ENCODE peak calls at places on chromosomes 5 and 9, in eight cellular contexts. M is tibial nerve, D is heart left ventricle, H is AG04449, K is PC-3, E is mammary epithelial cell, U is heart right ventricle, T is right atrium auricular region. P is an unnamed sample.

GRCh38 chr5:123089572-123089970 is 530 bp downstream of the PRDM6 start:
- DNase-seq in E (peak), M (no peak), D (peak), K (no peak), U (no peak), T (no peak), H (no peak), P (peak)

GRCh38 chr9:121700165-121700830 is 48.9 kb downstream of the DAB2IP start:
- DNase-seq in U (peak), H (no peak), M (peak), K (peak), T (no peak), D (peak), E (peak), P (peak)

GRCh38 chr9:72509053-72509452 is 12.4 kb upstream of the TMC1 start:
- DNase-seq in D (no peak), E (peak), H (no peak), U (no peak), T (no peak), M (no peak), K (peak), P (peak)

GRCh38 chr5:17426104-17426739 is 71.8 kb upstream of the TAF11L2 start:
- DNase-seq in E (no peak), U (no peak), H (no peak), T (no peak), D (no peak), K (no peak), M (no peak), P (no peak)

GRCh38 chr5:106454651-106455415 is 1215.9 kb downstream of the EFNA5 start:
- DNase-seq in K (peak), M (no peak), T (no peak), E (peak), U (no peak), H (no peak), D (no peak), P (peak)

GRCh38 chr9:3875371-3876132 is 349.8 kb upstream of the RFX3 start:
- DNase-seq in T (no peak), E (peak), D (no peak), M (no peak), H (peak), U (no peak), K (peak), P (peak)

GRCh38 chr9:108039491-108039890 is 549.9 kb upstream of the KLF4 start:
- DNase-seq in T (no peak), D (no peak), M (no peak), K (peak), H (no peak), E (peak), U (no peak), P (no peak)

GRCh38 chr5:32443145-32443540 is 1.4 kb downstream of the ZFR start:
- DNase-seq in E (peak), D (no peak), U (no peak), M (no peak), T (no peak), K (peak), H (no peak), P (peak)

GRCh38 chr5:31485376-31486207 is 46.3 kb downstream of the DROSHA start:
- DNase-seq in E (no peak), H (no peak), D (no peak), T (no peak), M (no peak), U (no peak), K (no peak), P (no peak)

GRCh38 chr5:135553688-135554462 is 18.1 kb upstream of the NEUROG1 start:
- DNase-seq in E (peak), H (no peak), T (no peak), K (peak), U (no peak), M (no peak), D (no peak), P (peak)

GRCh38 chr5:90985341-90985740 is 397.8 kb downstream of the ARRDC3 start:
- DNase-seq in H (no peak), T (no peak), E (no peak), M (no peak), D (no peak), K (no peak), U (no peak), P (no peak)

GRCh38 chr5:2007437-2007905 is 124.7 kb upstream of the IRX4 start:
- DNase-seq in K (no peak), M (no peak), U (no peak), T (no peak), D (no peak), H (no peak), E (no peak), P (no peak)
- H3K4me3 ChIP-seq in K (no peak), M (no peak), U (peak), T (peak), D (peak), H (no peak), E (peak), P (no peak)

GRCh38 chr5:177516601-177517568 is at the start of gene DDX41:
- DNase-seq in H (peak), E (peak), M (peak), U (peak), D (peak), T (peak), K (peak), P (peak)
- TF ChIP-seq CTCF in H (peak), E (no peak), M (peak), U (no peak), D (no peak), T (no peak), K (no peak), P (no peak)

DNA sequence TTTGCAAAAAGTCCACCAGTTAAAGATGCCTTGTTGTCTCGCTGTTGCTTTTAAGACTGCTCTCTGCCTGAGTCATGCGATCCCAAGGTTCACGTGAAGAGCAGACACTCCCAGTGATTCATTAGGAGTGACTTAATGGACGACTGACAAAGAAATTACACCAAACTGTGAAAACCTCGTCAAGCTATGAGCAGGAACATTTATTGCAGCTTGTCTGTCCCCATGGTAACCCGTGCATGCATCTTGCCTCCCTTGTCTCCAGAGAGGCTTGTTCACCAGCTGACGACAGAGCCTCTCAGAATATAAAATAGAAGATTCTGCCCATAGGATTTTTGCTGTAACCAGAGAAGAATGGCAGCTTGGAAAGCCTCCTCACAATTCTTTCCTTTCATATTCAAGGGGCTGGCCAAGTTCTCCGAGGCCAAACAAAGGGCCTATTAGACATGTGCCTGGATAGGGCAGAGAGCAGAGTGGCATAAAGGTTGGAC is 352.7 kb downstream of the SPOCK1 start:
- DNase-seq in E (peak), U (no peak), T (peak), H (peak), M (no peak), D (no peak), K (peak), P (peak)
- H3K4me3 ChIP-seq in E (peak), U (no peak), T (no peak), H (peak), M (no peak), D (no peak), K (no peak), P (peak)

GRCh38 chr5:39424751-39425524 is at the start of gene DAB2:
- DNase-seq in E (peak), K (peak), H (peak), T (peak), D (peak), U (peak), M (peak), P (peak)
- TF ChIP-seq CTCF in E (peak), K (peak), H (peak), T (no peak), D (peak), U (peak), M (peak), P (peak)

GRCh38 chr9:130837002-130837511 is 2.0 kb downstream of the ABL1 start:
- DNase-seq in D (no peak), E (peak), T (no peak), H (no peak), K (no peak), M (no peak), U (no peak), P (peak)

GRCh38 chr9:130834371-130835311 is at the start of gene ABL1:
- DNase-seq in E (peak), U (peak), D (peak), M (peak), T (peak), H (no peak), K (peak), P (peak)

GRCh38 chr9:130835441-130836298 is 616 bp downstream of the ABL1 start:
- DNase-seq in H (no peak), U (peak), K (no peak), T (no peak), M (no peak), E (peak), D (peak), P (peak)

GRCh38 chr9:130839237-130840111 is 4.4 kb downstream of the ABL1 start:
- DNase-seq in D (no peak), U (no peak), T (peak), E (no peak), H (no peak), M (no peak), K (no peak), P (no peak)

DNA sequence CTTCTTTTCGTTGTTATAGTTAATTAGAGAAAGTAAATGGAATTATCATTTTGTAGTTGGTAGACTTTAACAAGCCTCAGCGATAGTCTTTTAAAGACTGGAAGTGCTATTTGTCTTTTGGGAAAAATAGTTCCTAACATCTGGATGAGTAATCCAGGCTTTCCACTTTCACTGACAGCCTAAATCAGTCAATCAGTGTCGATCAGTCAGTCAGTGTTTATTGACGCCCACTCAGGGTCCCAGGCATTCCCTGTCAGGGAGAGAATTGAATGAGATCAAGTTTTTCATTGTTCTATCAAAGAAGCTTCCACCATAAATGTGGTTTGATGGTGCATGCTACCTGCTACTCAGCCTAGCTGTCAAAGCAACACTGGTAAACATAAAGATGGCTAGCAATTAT is 2.6 kb downstream of the ABL1 start:
- DNase-seq in T (no peak), K (no peak), E (no peak), U (no peak), M (no peak), D (no peak), H (no peak), P (no peak)
- H3K4me3 ChIP-seq in T (peak), K (peak), E (no peak), U (peak), M (peak), D (peak), H (peak), P (peak)

DNA sequence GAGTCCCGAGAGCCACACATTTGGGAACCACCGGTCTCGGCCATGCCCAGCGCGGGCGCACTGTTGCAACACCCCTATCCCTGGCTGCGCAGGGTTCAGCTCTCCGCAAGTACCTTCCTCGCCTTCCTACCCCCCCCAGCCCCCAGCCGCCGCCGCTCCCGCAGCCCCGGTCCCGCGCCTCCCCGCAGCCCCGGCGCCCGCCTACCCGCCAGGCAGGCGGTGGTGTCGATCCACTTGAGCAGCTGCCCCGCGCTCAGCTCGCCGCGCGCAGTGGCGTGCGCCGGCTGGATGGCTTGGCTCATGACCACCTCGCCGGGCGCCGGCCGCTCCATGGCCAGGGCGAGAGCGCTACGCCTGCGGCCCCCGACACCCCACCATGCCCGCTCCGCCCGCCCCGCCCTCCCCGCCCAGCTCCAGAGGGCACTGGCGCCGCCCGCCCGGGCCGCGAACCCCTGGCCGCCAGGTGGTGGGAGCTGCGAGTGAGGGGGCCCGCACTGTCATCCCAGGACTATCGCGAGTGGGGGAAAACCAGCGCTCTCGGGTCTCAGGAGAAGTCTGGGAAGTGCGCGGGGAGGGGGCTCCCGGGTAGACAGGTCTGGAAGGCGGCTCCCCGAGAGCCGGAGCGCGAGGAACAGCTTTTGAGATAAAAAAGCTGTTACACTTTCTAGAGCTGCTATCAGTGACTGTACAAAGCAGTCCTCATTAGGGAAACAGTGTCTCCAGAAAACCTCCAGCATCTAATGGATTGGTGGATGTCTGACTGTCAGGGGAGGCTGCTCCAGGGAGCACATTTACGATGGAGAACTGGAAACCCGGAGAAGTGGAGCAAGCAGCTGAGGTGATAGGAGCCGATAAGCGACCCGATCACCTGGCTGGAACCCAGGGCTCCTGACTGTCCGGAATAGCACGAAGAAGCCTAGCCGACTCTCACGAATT is at the start of gene ACOT12:
- DNase-seq in M (no peak), K (no peak), U (peak), D (no peak), E (no peak), T (no peak), H (no peak), P (no peak)
- TF ChIP-seq CTCF in M (no peak), K (no peak), U (no peak), D (no peak), E (no peak), T (no peak), H (no peak), P (no peak)

DNA sequence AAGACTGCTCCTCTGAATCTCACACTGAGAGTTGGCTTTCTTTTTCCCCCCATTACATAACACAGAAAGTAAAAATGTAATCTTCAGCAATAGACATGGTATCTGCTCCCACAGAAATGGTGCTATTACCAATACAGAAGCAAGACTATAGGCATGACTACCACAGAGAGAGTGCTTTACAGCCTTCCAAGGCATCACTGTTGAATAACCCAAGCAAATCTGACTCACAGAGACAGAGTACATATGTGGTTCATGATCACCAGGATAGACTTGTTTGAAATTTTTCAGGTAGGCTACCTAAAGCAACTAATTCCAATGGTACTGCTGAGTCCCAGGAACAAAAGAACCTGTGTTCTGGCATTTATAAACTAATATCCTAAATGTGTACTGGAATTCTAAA is 1373.4 kb upstream of the C9orf72 start:
- DNase-seq in T (no peak), M (no peak), H (no peak), D (no peak), E (peak), U (no peak), K (peak), P (no peak)
- H3K4me3 ChIP-seq in T (no peak), M (no peak), H (no peak), D (no peak), E (no peak), U (no peak), K (no peak), P (no peak)

DNA sequence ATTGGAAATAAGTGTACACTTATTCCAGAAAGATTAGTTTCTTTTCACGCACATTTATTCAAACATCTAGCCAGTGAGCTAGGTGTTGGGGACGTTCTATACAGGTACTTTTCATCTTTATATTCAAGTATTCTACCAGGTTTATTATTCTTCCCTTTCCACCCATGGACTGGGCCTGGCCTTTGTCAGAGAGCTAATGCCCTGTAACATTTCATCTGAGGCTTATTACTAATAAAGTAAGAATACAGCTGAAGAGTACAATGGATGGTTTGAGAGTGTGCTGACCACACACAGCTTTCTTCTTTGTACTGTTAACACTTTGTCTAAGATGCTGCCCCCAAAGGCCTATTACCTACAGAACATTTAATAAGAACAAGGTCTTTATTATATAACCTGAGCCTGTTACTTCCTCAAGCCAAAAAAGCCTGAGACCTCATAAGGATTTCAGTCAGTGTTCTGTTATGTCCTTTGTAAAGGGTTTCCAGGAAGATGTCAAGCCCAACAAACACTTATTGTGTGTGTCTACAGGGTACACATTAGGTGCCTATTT is 93.5 kb downstream of the ZNF608 start:
- DNase-seq in E (no peak), H (no peak), M (no peak), T (no peak), U (no peak), K (no peak), D (no peak), P (no peak)
- TF ChIP-seq CTCF in E (no peak), H (no peak), M (no peak), T (no peak), U (no peak), K (no peak), D (no peak), P (no peak)

P was measured in AG10803.